ENCODE peak calls at places on chromosomes 5 and 9, in ten cellular contexts. One of them, this sample, is unnamed.

GRCh38 chr9:134272302-134273023 is 53.8 kb upstream of the RXRA start:
- DNase-seq in astrocyte of the spinal cord: no peak
- DNase-seq in B cell: no peak
- DNase-seq in mucosa of descending colon: no peak
- DNase-seq in stomach: no peak
- DNase-seq in fibroblast of villous mesenchyme: no peak
- DNase-seq in left ventricle myocardium inferior: no peak
- DNase-seq in nephron progenitor cell: no peak
- DNase-seq in Peyer's patch: no peak
- DNase-seq in lower leg skin: no peak
- DNase-seq in this sample: no peak

GRCh38 chr5:151772029-151772867 is 494 bp downstream of the G3BP1 start:
- DNase-seq in astrocyte of the spinal cord: peak
- DNase-seq in B cell: peak
- DNase-seq in mucosa of descending colon: peak
- DNase-seq in stomach: peak
- DNase-seq in fibroblast of villous mesenchyme: peak
- DNase-seq in left ventricle myocardium inferior: peak
- DNase-seq in nephron progenitor cell: peak
- DNase-seq in Peyer's patch: peak
- DNase-seq in lower leg skin: peak
- DNase-seq in this sample: peak

GRCh38 chr5:140239939-140240700 is 62.8 kb downstream of the PFDN1 start:
- DNase-seq in astrocyte of the spinal cord: peak
- DNase-seq in B cell: peak
- DNase-seq in mucosa of descending colon: peak
- DNase-seq in stomach: peak
- DNase-seq in fibroblast of villous mesenchyme: peak
- DNase-seq in left ventricle myocardium inferior: peak
- DNase-seq in nephron progenitor cell: peak
- DNase-seq in Peyer's patch: peak
- DNase-seq in lower leg skin: peak
- DNase-seq in this sample: peak

GRCh38 chr5:142977363-142978051 is 207.3 kb downstream of the ARHGAP26 start:
- DNase-seq in astrocyte of the spinal cord: peak
- DNase-seq in B cell: no peak
- DNase-seq in mucosa of descending colon: no peak
- DNase-seq in stomach: no peak
- DNase-seq in fibroblast of villous mesenchyme: peak
- DNase-seq in left ventricle myocardium inferior: no peak
- DNase-seq in nephron progenitor cell: no peak
- DNase-seq in Peyer's patch: no peak
- DNase-seq in lower leg skin: no peak
- DNase-seq in this sample: peak

GRCh38 chr5:128494516-128494915 is 43.5 kb downstream of the FBN2 start:
- DNase-seq in astrocyte of the spinal cord: no peak
- DNase-seq in B cell: no peak
- DNase-seq in mucosa of descending colon: no peak
- DNase-seq in stomach: no peak
- DNase-seq in fibroblast of villous mesenchyme: no peak
- DNase-seq in left ventricle myocardium inferior: no peak
- DNase-seq in nephron progenitor cell: no peak
- DNase-seq in Peyer's patch: no peak
- DNase-seq in lower leg skin: no peak
- DNase-seq in this sample: no peak

GRCh38 chr5:93006915-93007314 is 574.1 kb downstream of the NR2F1-AS1 start:
- DNase-seq in astrocyte of the spinal cord: no peak
- DNase-seq in B cell: no peak
- DNase-seq in mucosa of descending colon: no peak
- DNase-seq in stomach: no peak
- DNase-seq in fibroblast of villous mesenchyme: no peak
- DNase-seq in left ventricle myocardium inferior: no peak
- DNase-seq in nephron progenitor cell: no peak
- DNase-seq in Peyer's patch: no peak
- DNase-seq in lower leg skin: no peak
- DNase-seq in this sample: no peak

GRCh38 chr5:179139111-179139935 is 79.2 kb downstream of the ZNF354C start:
- DNase-seq in astrocyte of the spinal cord: no peak
- DNase-seq in B cell: no peak
- DNase-seq in mucosa of descending colon: no peak
- DNase-seq in stomach: no peak
- DNase-seq in fibroblast of villous mesenchyme: no peak
- DNase-seq in left ventricle myocardium inferior: no peak
- DNase-seq in nephron progenitor cell: no peak
- DNase-seq in Peyer's patch: no peak
- DNase-seq in lower leg skin: no peak
- DNase-seq in this sample: no peak

GRCh38 chr5:172766287-172767104 is 4.5 kb downstream of the DUSP1 start:
- DNase-seq in astrocyte of the spinal cord: peak
- DNase-seq in B cell: no peak
- DNase-seq in mucosa of descending colon: peak
- DNase-seq in stomach: peak
- DNase-seq in fibroblast of villous mesenchyme: peak
- DNase-seq in left ventricle myocardium inferior: peak
- DNase-seq in nephron progenitor cell: no peak
- DNase-seq in Peyer's patch: no peak
- DNase-seq in lower leg skin: peak
- DNase-seq in this sample: no peak

GRCh38 chr9:3828495-3828894 is 302.7 kb upstream of the RFX3 start:
- DNase-seq in astrocyte of the spinal cord: peak
- DNase-seq in B cell: no peak
- DNase-seq in mucosa of descending colon: no peak
- DNase-seq in stomach: no peak
- DNase-seq in fibroblast of villous mesenchyme: peak
- DNase-seq in left ventricle myocardium inferior: no peak
- DNase-seq in nephron progenitor cell: no peak
- DNase-seq in Peyer's patch: no peak
- DNase-seq in lower leg skin: no peak
- DNase-seq in this sample: no peak

GRCh38 chr5:132813599-132814440 is 718 bp downstream of the SOWAHA start:
- DNase-seq in astrocyte of the spinal cord: no peak
- DNase-seq in B cell: peak
- DNase-seq in mucosa of descending colon: peak
- DNase-seq in stomach: peak
- DNase-seq in fibroblast of villous mesenchyme: no peak
- DNase-seq in left ventricle myocardium inferior: no peak
- DNase-seq in nephron progenitor cell: peak
- DNase-seq in Peyer's patch: peak
- DNase-seq in lower leg skin: peak
- DNase-seq in this sample: peak

GRCh38 chr5:38187532-38187931 is 70.8 kb upstream of the EGFLAM start:
- DNase-seq in astrocyte of the spinal cord: no peak
- DNase-seq in B cell: no peak
- DNase-seq in mucosa of descending colon: no peak
- DNase-seq in stomach: no peak
- DNase-seq in fibroblast of villous mesenchyme: no peak
- DNase-seq in left ventricle myocardium inferior: no peak
- DNase-seq in nephron progenitor cell: no peak
- DNase-seq in Peyer's patch: no peak
- DNase-seq in lower leg skin: no peak
- DNase-seq in this sample: no peak

GRCh38 chr5:34913072-34913471 is 2.2 kb downstream of the RAD1 start:
- DNase-seq in astrocyte of the spinal cord: no peak
- DNase-seq in B cell: no peak
- DNase-seq in mucosa of descending colon: no peak
- DNase-seq in stomach: no peak
- DNase-seq in fibroblast of villous mesenchyme: peak
- DNase-seq in left ventricle myocardium inferior: no peak
- DNase-seq in nephron progenitor cell: no peak
- DNase-seq in Peyer's patch: no peak
- DNase-seq in lower leg skin: no peak
- DNase-seq in this sample: no peak

GRCh38 chr9:134566936-134567335 is 74.7 kb upstream of the COL5A1 start:
- DNase-seq in astrocyte of the spinal cord: no peak
- DNase-seq in B cell: no peak
- DNase-seq in mucosa of descending colon: peak
- DNase-seq in stomach: peak
- DNase-seq in fibroblast of villous mesenchyme: no peak
- DNase-seq in left ventricle myocardium inferior: no peak
- DNase-seq in nephron progenitor cell: no peak
- DNase-seq in Peyer's patch: no peak
- DNase-seq in lower leg skin: peak
- DNase-seq in this sample: no peak

GRCh38 chr9:112925058-112925641 is 34.5 kb upstream of the SLC46A2 start:
- DNase-seq in astrocyte of the spinal cord: peak
- DNase-seq in B cell: no peak
- DNase-seq in mucosa of descending colon: no peak
- DNase-seq in stomach: no peak
- DNase-seq in fibroblast of villous mesenchyme: peak
- DNase-seq in left ventricle myocardium inferior: no peak
- DNase-seq in nephron progenitor cell: peak
- DNase-seq in Peyer's patch: no peak
- DNase-seq in lower leg skin: no peak
- DNase-seq in this sample: no peak
- TF ChIP-seq CTCF in astrocyte of the spinal cord: peak
- TF ChIP-seq CTCF in B cell: peak
- TF ChIP-seq CTCF in mucosa of descending colon: no peak
- TF ChIP-seq CTCF in stomach: no peak
- TF ChIP-seq CTCF in fibroblast of villous mesenchyme: peak
- TF ChIP-seq CTCF in left ventricle myocardium inferior: peak
- TF ChIP-seq CTCF in nephron progenitor cell: peak
- TF ChIP-seq CTCF in Peyer's patch: peak
- TF ChIP-seq CTCF in lower leg skin: no peak
- TF ChIP-seq CTCF in this sample: peak

GRCh38 chr9:111150241-111150640 is 112.0 kb upstream of the LPAR1 start:
- DNase-seq in astrocyte of the spinal cord: no peak
- DNase-seq in B cell: no peak
- DNase-seq in mucosa of descending colon: no peak
- DNase-seq in stomach: no peak
- DNase-seq in fibroblast of villous mesenchyme: peak
- DNase-seq in left ventricle myocardium inferior: no peak
- DNase-seq in nephron progenitor cell: no peak
- DNase-seq in Peyer's patch: no peak
- DNase-seq in lower leg skin: no peak
- DNase-seq in this sample: no peak

GRCh38 chr9:111147021-111147420 is 108.8 kb upstream of the LPAR1 start:
- DNase-seq in astrocyte of the spinal cord: no peak
- DNase-seq in B cell: no peak
- DNase-seq in mucosa of descending colon: no peak
- DNase-seq in stomach: no peak
- DNase-seq in fibroblast of villous mesenchyme: no peak
- DNase-seq in left ventricle myocardium inferior: no peak
- DNase-seq in nephron progenitor cell: no peak
- DNase-seq in Peyer's patch: no peak
- DNase-seq in lower leg skin: no peak
- DNase-seq in this sample: no peak

GRCh38 chr9:111148390-111148993 is 110.2 kb upstream of the LPAR1 start:
- DNase-seq in astrocyte of the spinal cord: no peak
- DNase-seq in B cell: no peak
- DNase-seq in mucosa of descending colon: no peak
- DNase-seq in stomach: no peak
- DNase-seq in fibroblast of villous mesenchyme: peak
- DNase-seq in left ventricle myocardium inferior: no peak
- DNase-seq in nephron progenitor cell: no peak
- DNase-seq in Peyer's patch: no peak
- DNase-seq in lower leg skin: no peak
- DNase-seq in this sample: no peak

GRCh38 chr9:111152614-111153013 is 114.3 kb upstream of the LPAR1 start:
- DNase-seq in astrocyte of the spinal cord: no peak
- DNase-seq in B cell: no peak
- DNase-seq in mucosa of descending colon: no peak
- DNase-seq in stomach: no peak
- DNase-seq in fibroblast of villous mesenchyme: no peak
- DNase-seq in left ventricle myocardium inferior: no peak
- DNase-seq in nephron progenitor cell: no peak
- DNase-seq in Peyer's patch: no peak
- DNase-seq in lower leg skin: no peak
- DNase-seq in this sample: no peak

DNA sequence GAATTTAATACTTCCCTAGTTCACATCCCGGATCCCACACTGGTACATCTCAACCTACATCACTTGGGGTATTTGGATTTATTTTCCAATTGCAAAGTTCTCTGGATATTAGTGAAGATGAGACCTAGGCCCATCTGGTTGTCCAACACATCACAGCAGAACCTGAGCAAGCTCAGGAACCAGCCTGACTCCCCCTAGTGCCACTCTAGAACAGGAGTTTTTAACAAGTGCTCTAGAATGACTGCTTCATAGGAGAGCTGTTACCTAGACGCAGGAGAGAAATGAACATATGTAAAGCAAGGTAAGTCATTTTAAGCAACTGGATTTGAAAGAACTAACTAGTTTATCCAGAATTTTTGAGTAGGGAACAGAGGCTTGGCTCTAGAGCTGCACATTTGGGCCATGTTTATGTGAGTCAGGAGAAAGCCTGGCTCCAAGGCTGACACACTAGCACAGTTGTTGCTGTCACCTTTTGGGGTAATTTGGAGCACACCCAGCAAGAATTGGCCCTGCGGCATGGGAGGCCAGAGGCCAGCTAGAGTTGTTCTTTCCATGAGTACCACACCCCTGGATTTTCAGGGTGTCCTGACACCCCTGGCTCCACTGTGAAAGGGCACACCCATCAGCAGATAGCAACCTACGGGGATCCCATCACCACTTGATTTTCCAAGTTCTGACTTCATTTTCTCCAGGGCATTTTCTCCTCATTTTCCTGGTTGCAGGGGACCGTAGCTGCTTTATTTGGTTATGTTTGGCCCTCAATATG is 110.9 kb upstream of the LPAR1 start:
- DNase-seq in astrocyte of the spinal cord: no peak
- DNase-seq in B cell: no peak
- DNase-seq in mucosa of descending colon: no peak
- DNase-seq in stomach: no peak
- DNase-seq in fibroblast of villous mesenchyme: peak
- DNase-seq in left ventricle myocardium inferior: peak
- DNase-seq in nephron progenitor cell: no peak
- DNase-seq in Peyer's patch: no peak
- DNase-seq in lower leg skin: no peak
- DNase-seq in this sample: peak
- TF ChIP-seq CTCF in astrocyte of the spinal cord: peak
- TF ChIP-seq CTCF in B cell: no peak
- TF ChIP-seq CTCF in mucosa of descending colon: no peak
- TF ChIP-seq CTCF in stomach: no peak
- TF ChIP-seq CTCF in fibroblast of villous mesenchyme: peak
- TF ChIP-seq CTCF in left ventricle myocardium inferior: no peak
- TF ChIP-seq CTCF in nephron progenitor cell: no peak
- TF ChIP-seq CTCF in Peyer's patch: peak
- TF ChIP-seq CTCF in lower leg skin: no peak
- TF ChIP-seq CTCF in this sample: no peak

DNA sequence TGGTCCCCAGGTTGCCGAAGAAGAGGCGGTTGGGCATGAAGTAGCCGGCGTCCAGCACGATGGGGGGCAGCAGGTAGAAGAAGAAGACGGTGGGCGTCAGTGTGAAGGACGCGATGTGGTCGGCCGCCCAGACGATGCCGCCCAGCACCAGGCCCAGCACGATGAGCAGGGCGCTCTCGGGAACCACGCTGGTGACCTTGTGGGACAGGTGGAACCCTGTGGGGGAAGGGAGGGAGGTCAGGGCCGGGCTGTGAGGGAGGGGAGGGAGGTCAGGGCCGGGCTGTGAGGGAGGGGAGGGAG is 32.4 kb downstream of the SLC9A3 start:
- DNase-seq in astrocyte of the spinal cord: no peak
- DNase-seq in B cell: no peak
- DNase-seq in mucosa of descending colon: no peak
- DNase-seq in stomach: no peak
- DNase-seq in fibroblast of villous mesenchyme: no peak
- DNase-seq in left ventricle myocardium inferior: no peak
- DNase-seq in nephron progenitor cell: peak
- DNase-seq in Peyer's patch: no peak
- DNase-seq in lower leg skin: no peak
- DNase-seq in this sample: no peak
- TF ChIP-seq CTCF in astrocyte of the spinal cord: no peak
- TF ChIP-seq CTCF in B cell: no peak
- TF ChIP-seq CTCF in mucosa of descending colon: no peak
- TF ChIP-seq CTCF in stomach: no peak
- TF ChIP-seq CTCF in fibroblast of villous mesenchyme: no peak
- TF ChIP-seq CTCF in left ventricle myocardium inferior: no peak
- TF ChIP-seq CTCF in nephron progenitor cell: no peak
- TF ChIP-seq CTCF in Peyer's patch: no peak
- TF ChIP-seq CTCF in lower leg skin: no peak
- TF ChIP-seq CTCF in this sample: no peak

GRCh38 chr5:112628219-112628618 is 109.5 kb upstream of the APC start:
- DNase-seq in astrocyte of the spinal cord: no peak
- DNase-seq in B cell: no peak
- DNase-seq in mucosa of descending colon: no peak
- DNase-seq in stomach: no peak
- DNase-seq in fibroblast of villous mesenchyme: no peak
- DNase-seq in left ventricle myocardium inferior: no peak
- DNase-seq in nephron progenitor cell: no peak
- DNase-seq in Peyer's patch: no peak
- DNase-seq in lower leg skin: no peak
- DNase-seq in this sample: no peak
- TF ChIP-seq CTCF in astrocyte of the spinal cord: no peak
- TF ChIP-seq CTCF in B cell: no peak
- TF ChIP-seq CTCF in mucosa of descending colon: no peak
- TF ChIP-seq CTCF in stomach: no peak
- TF ChIP-seq CTCF in fibroblast of villous mesenchyme: no peak
- TF ChIP-seq CTCF in left ventricle myocardium inferior: no peak
- TF ChIP-seq CTCF in nephron progenitor cell: no peak
- TF ChIP-seq CTCF in Peyer's patch: peak
- TF ChIP-seq CTCF in lower leg skin: no peak
- TF ChIP-seq CTCF in this sample: no peak